ENCODE peak calls at places on chromosomes 11 and 22, in seven cellular contexts. One of them, this sample, is unnamed.

GRCh38 chr11:65438257-65439151 is 15.9 kb downstream of the NEAT1 start:
- DNase-seq in COLO829: no peak
- DNase-seq in omental fat pad: peak
- DNase-seq in NCI-H2081: no peak
- DNase-seq in OCI-M1: no peak
- DNase-seq in NCI-H460: no peak
- DNase-seq in CD4-positive, alpha-beta memory T cell: no peak
- DNase-seq in this sample: no peak

GRCh38 chr22:45602824-45603301 is 68.8 kb upstream of the ATXN10 start:
- DNase-seq in NCI-H2081: no peak
- DNase-seq in CD4-positive, alpha-beta memory T cell: no peak
- DNase-seq in NCI-H460: peak
- DNase-seq in OCI-M1: peak
- DNase-seq in COLO829: peak
- DNase-seq in omental fat pad: no peak
- DNase-seq in this sample: no peak

GRCh38 chr11:15641191-15641810 is 526.6 kb downstream of the INSC start:
- DNase-seq in COLO829: no peak
- DNase-seq in NCI-H460: no peak
- DNase-seq in CD4-positive, alpha-beta memory T cell: no peak
- DNase-seq in NCI-H2081: no peak
- DNase-seq in OCI-M1: no peak
- DNase-seq in omental fat pad: no peak
- DNase-seq in this sample: no peak

GRCh38 chr11:124612045-124612444 is 817 bp downstream of the PANX3 start:
- DNase-seq in CD4-positive, alpha-beta memory T cell: no peak
- DNase-seq in NCI-H460: no peak
- DNase-seq in NCI-H2081: no peak
- DNase-seq in omental fat pad: no peak
- DNase-seq in OCI-M1: no peak
- DNase-seq in COLO829: no peak
- DNase-seq in this sample: no peak

GRCh38 chr11:20363500-20364411 is at the start of gene HTATIP2:
- DNase-seq in NCI-H2081: peak
- DNase-seq in OCI-M1: peak
- DNase-seq in CD4-positive, alpha-beta memory T cell: peak
- DNase-seq in NCI-H460: peak
- DNase-seq in omental fat pad: no peak
- DNase-seq in COLO829: no peak
- DNase-seq in this sample: peak

GRCh38 chr11:64489831-64490441 is 101.1 kb upstream of the SLC22A12 start:
- DNase-seq in omental fat pad: no peak
- DNase-seq in OCI-M1: peak
- DNase-seq in NCI-H460: peak
- DNase-seq in CD4-positive, alpha-beta memory T cell: no peak
- DNase-seq in NCI-H2081: no peak
- DNase-seq in COLO829: peak
- DNase-seq in this sample: peak

GRCh38 chr11:2207212-2207611 is 35.6 kb upstream of the TH start:
- DNase-seq in NCI-H460: no peak
- DNase-seq in CD4-positive, alpha-beta memory T cell: peak
- DNase-seq in omental fat pad: no peak
- DNase-seq in OCI-M1: no peak
- DNase-seq in COLO829: no peak
- DNase-seq in NCI-H2081: no peak
- DNase-seq in this sample: no peak

GRCh38 chr22:41762980-41763779 is 37.3 kb upstream of the CCDC134 start:
- DNase-seq in CD4-positive, alpha-beta memory T cell: no peak
- DNase-seq in NCI-H2081: peak
- DNase-seq in omental fat pad: no peak
- DNase-seq in NCI-H460: no peak
- DNase-seq in OCI-M1: peak
- DNase-seq in COLO829: no peak
- DNase-seq in this sample: no peak

GRCh38 chr22:48890693-48891554 is 936.7 kb downstream of the BRD1 start:
- DNase-seq in OCI-M1: no peak
- DNase-seq in CD4-positive, alpha-beta memory T cell: no peak
- DNase-seq in NCI-H460: no peak
- DNase-seq in NCI-H2081: no peak
- DNase-seq in omental fat pad: no peak
- DNase-seq in COLO829: no peak
- DNase-seq in this sample: no peak

GRCh38 chr11:32071811-32072210 is 19.1 kb upstream of the RCN1 start:
- DNase-seq in omental fat pad: no peak
- DNase-seq in CD4-positive, alpha-beta memory T cell: no peak
- DNase-seq in NCI-H460: peak
- DNase-seq in OCI-M1: peak
- DNase-seq in COLO829: peak
- DNase-seq in NCI-H2081: no peak
- DNase-seq in this sample: no peak

GRCh38 chr22:21866821-21867527 is 471 bp downstream of the MAPK1 start:
- DNase-seq in omental fat pad: no peak
- DNase-seq in NCI-H2081: peak
- DNase-seq in CD4-positive, alpha-beta memory T cell: no peak
- DNase-seq in COLO829: no peak
- DNase-seq in NCI-H460: no peak
- DNase-seq in OCI-M1: peak
- DNase-seq in this sample: peak

GRCh38 chr11:8285796-8286195 is 22.1 kb upstream of the LMO1 start:
- DNase-seq in CD4-positive, alpha-beta memory T cell: no peak
- DNase-seq in omental fat pad: no peak
- DNase-seq in NCI-H460: no peak
- DNase-seq in OCI-M1: no peak
- DNase-seq in NCI-H2081: no peak
- DNase-seq in COLO829: no peak
- DNase-seq in this sample: no peak